ENCODE peak calls at places on chromosomes 3 and 15, in ten cellular contexts. B is CD8-positive, alpha-beta T cell; T is fibroblast of lung; N is AG10803; W is GM12878; Q is epithelial cell of esophagus; J is aorta; V is mammary epithelial cell; F is adipocyte; L is tibial artery. U is an unnamed sample.

GRCh38 chr15:29677871-29678431 is 144.3 kb downstream of the TJP1 start:
- DNase-seq in N (no peak), B (no peak), F (no peak), J (no peak), V (no peak), W (no peak), T (no peak), L (no peak), Q (no peak), U (no peak)

GRCh38 chr3:81758275-81758674 is 3.2 kb downstream of the GBE1 start:
- DNase-seq in F (peak; percentile 92), J (no peak), Q (peak; percentile 49), T (peak; percentile 66), N (peak; percentile 90), W (no peak), L (peak; percentile 63), V (no peak), B (no peak), U (no peak)

GRCh38 chr3:31777092-31777491 is 204.0 kb downstream of the OSBPL10 start:
- DNase-seq in W (no peak), J (no peak), L (no peak), B (no peak), T (no peak), N (no peak), V (peak; percentile 41), Q (peak; percentile 43), F (no peak), U (no peak)

GRCh38 chr3:37642959-37643598 is 218.6 kb upstream of the CTDSPL start:
- DNase-seq in F (no peak), B (no peak), N (no peak), L (no peak), T (no peak), Q (no peak), V (no peak), W (no peak), J (no peak), U (no peak)

GRCh38 chr3:66472313-66473134 is 28.3 kb downstream of the LRIG1 start:
- DNase-seq in F (peak; percentile 50), V (peak; percentile 80), Q (peak; percentile 95), J (no peak), L (no peak), W (peak; percentile 72), B (peak; percentile 45), T (peak; percentile 90), N (peak; percentile 64), U (peak; percentile 90)

GRCh38 chr3:159988617-159989251 is at the start of gene IL12A:
- DNase-seq in V (peak; percentile 54), J (peak; percentile 94), L (peak; percentile 61), N (peak; percentile 66), T (peak; percentile 62), Q (peak; percentile 74), F (peak; percentile 92), B (peak; percentile 80), W (peak; percentile 72), U (peak; percentile 95)

GRCh38 chr15:76871930-76872329 is 33.2 kb downstream of the SCAPER start:
- DNase-seq in J (no peak), N (no peak), W (no peak), F (no peak), B (no peak), L (no peak), V (no peak), Q (no peak), T (peak; percentile 14), U (no peak)

GRCh38 chr15:91926871-91927270 is 73.4 kb downstream of the SLCO3A1 start:
- DNase-seq in J (no peak), N (peak; percentile 25), B (no peak), V (no peak), T (peak; percentile 16), L (no peak), F (peak; percentile 29), Q (no peak), W (no peak), U (no peak)

GRCh38 chr3:99842826-99843589 is 25.3 kb downstream of the CMSS1 start:
- DNase-seq in Q (peak; percentile 60), T (peak; percentile 64), V (peak; percentile 40), B (no peak), F (peak; percentile 82), J (no peak), N (peak; percentile 67), W (no peak), L (no peak), U (peak; percentile 47)

GRCh38 chr15:75167588-75168076 is 34.0 kb upstream of the C15orf39 start:
- DNase-seq in Q (peak; percentile 88), J (no peak), N (no peak), W (no peak), V (peak; percentile 83), L (no peak), T (peak; percentile 79), B (no peak), F (peak; percentile 30), U (no peak)

GRCh38 chr15:39338251-39338650 is 242.6 kb upstream of the THBS1 start:
- DNase-seq in L (no peak), W (no peak), F (no peak), Q (no peak), B (no peak), N (peak; percentile 81), J (no peak), V (no peak), T (no peak), U (no peak)

GRCh38 chr3:58342676-58343075 is 10.0 kb downstream of the PXK start:
- DNase-seq in T (no peak), W (no peak), Q (no peak), L (no peak), J (no peak), B (no peak), N (no peak), F (no peak), V (no peak), U (no peak)

GRCh38 chr3:65436580-65436979 is 602.1 kb downstream of the MAGI1 start:
- DNase-seq in J (no peak), L (no peak), Q (no peak), B (no peak), W (no peak), F (peak; percentile 33), V (no peak), N (no peak), T (no peak), U (peak; percentile 14)

GRCh38 chr15:44910981-44911625 is 45.4 kb upstream of the TERB2 start:
- DNase-seq in F (no peak), T (no peak), L (no peak), Q (no peak), V (no peak), J (no peak), N (no peak), W (no peak), B (no peak), U (no peak)

GRCh38 chr3:135440233-135440632 is 525.3 kb upstream of the PPP2R3A start:
- DNase-seq in N (no peak), B (no peak), Q (no peak), V (no peak), W (no peak), L (no peak), T (no peak), J (no peak), F (no peak), U (no peak)

DNA sequence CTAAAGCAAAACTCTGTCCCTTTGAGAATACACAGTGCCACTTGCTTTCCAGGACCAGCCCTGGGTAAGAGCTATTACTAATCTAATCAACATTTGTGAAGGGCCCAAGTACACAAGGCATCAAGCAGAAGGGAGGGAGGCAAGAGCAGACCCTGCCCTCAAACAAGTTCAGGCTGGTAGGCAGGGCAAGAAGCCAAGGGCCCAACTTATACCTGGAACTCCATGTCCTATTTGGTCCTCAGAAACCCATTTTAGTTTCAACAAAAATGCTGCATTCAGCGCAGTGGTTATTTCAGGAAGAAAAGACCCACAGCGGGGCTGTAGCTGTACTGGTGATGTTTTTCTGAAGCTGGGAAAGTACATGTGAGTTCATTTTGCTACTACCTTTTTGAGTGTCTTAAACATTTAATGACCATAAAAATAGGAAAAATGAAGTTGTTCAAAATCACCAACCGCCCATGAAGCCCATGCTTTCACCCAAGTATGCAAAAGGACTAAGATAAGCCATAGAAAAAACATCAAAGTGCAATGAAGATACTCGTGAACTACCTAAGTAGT is 2.8 kb downstream of the RPS17 start:
- DNase-seq in B (no peak), J (no peak), W (no peak), T (no peak), L (no peak), V (no peak), F (no peak), Q (peak; percentile 56), N (no peak), U (no peak)
- H3K4me3 ChIP-seq in B (no peak overlapping the region), J (no peak overlapping the region), W (peak overlapping the region; percentile 99), T (peak overlapping the region; percentile 97), L (no peak overlapping the region), V (peak overlapping the region; percentile 92), F (peak overlapping the region; percentile 99), Q (peak overlapping the region; percentile 100), N (no peak overlapping the region), U (peak overlapping the region; percentile 96)

GRCh38 chr3:9179826-9180763 is 69.4 kb downstream of the SRGAP3 start:
- DNase-seq in B (no peak), L (no peak), F (no peak), J (no peak), W (peak; percentile 35), N (no peak), V (no peak), T (no peak), Q (no peak), U (peak; percentile 49)

GRCh38 chr3:9183011-9183410 is 66.4 kb downstream of the SRGAP3 start:
- DNase-seq in B (no peak), T (no peak), V (no peak), L (no peak), N (no peak), Q (no peak), F (no peak), J (no peak), W (no peak), U (no peak)

GRCh38 chr3:9183811-9184463 is 65.5 kb downstream of the SRGAP3 start:
- DNase-seq in L (no peak), F (peak; percentile 11), Q (peak; percentile 24), B (no peak), W (no peak), V (no peak), T (no peak), N (no peak), J (no peak), U (no peak)

GRCh38 chr3:9178697-9179096 is 70.7 kb downstream of the SRGAP3 start:
- DNase-seq in F (no peak), V (no peak), T (no peak), W (no peak), J (no peak), B (no peak), L (no peak), Q (no peak), N (no peak), U (no peak)

GRCh38 chr3:9180764-9181117 is 68.7 kb downstream of the SRGAP3 start:
- DNase-seq in N (no peak), T (no peak), L (peak; percentile 29), W (no peak), F (no peak), Q (no peak), J (no peak), V (no peak), B (no peak), U (peak; percentile 24)
- H3K4me3 ChIP-seq in N (no peak overlapping the region), T (no peak overlapping the region), L (no peak overlapping the region), W (no peak overlapping the region), F (no peak overlapping the region), Q (no peak overlapping the region), J (no peak overlapping the region), V (no peak overlapping the region), B (no peak overlapping the region), U (no peak overlapping the region)

GRCh38 chr15:63041402-63041977 is 1.1 kb upstream of the TPM1 start:
- DNase-seq in B (no peak), F (no peak), V (peak; percentile 48), L (no peak), W (no peak), T (no peak), J (no peak), Q (no peak), N (no peak), U (no peak)
- H3K4me3 ChIP-seq in B (no peak overlapping the region), F (peak overlapping the region; percentile 42), V (peak overlapping the region; percentile 83), L (peak overlapping the region; percentile 95), W (no peak overlapping the region), T (no peak overlapping the region), J (peak overlapping the region; percentile 20), Q (peak overlapping the region; percentile 91), N (peak overlapping the region; percentile 58), U (no peak overlapping the region)

GRCh38 chr15:42275780-42276395 is 2.7 kb upstream of the TMEM87A start:
- DNase-seq in N (peak; percentile 17), W (no peak), T (no peak), V (peak; percentile 34), L (no peak), F (peak; percentile 2), B (no peak), Q (no peak), J (no peak), U (no peak)
- H3K4me3 ChIP-seq in N (peak overlapping the region; percentile 89), W (peak overlapping the region; percentile 85), T (peak overlapping the region; percentile 98), V (peak overlapping the region; percentile 72), L (peak overlapping the region; percentile 83), F (peak overlapping the region; percentile 99), B (no peak overlapping the region), Q (peak overlapping the region; percentile 89), J (peak overlapping the region; percentile 31), U (peak overlapping the region; percentile 72)